ENCODE peak calls at places on chromosomes 13 and 19, in four cellular contexts. I, W, E and S are unnamed samples.

GRCh38 chr19:10037809-10038208 is 24.5 kb downstream of the RDH8 start:
- DNase-seq in I (no peak), W (no peak), E (no peak), S (no peak)

GRCh38 chr19:18587561-18587960 is 1.0 kb upstream of the REX1BD start:
- DNase-seq in E (no peak), I (no peak), W (peak; percentile 17), S (no peak)

GRCh38 chr19:51552996-51553725 is 17.9 kb upstream of the ZNF175 start:
- DNase-seq in E (peak; percentile 32), W (peak; percentile 81), I (peak; percentile 49), S (no peak)

GRCh38 chr13:47545630-47546029 is 455.4 kb downstream of the SUCLA2 start:
- DNase-seq in I (no peak), W (no peak), E (no peak), S (no peak)

GRCh38 chr19:14265285-14266036 is 59.5 kb upstream of the ADGRL1 start:
- DNase-seq in E (no peak), I (no peak), W (peak; percentile 38), S (no peak)

GRCh38 chr13:52695856-52696255 is 43.2 kb downstream of the SUGT1 start:
- DNase-seq in W (no peak), E (peak; percentile 42), I (no peak), S (peak; percentile 18)

GRCh38 chr13:95536629-95537241 is 15.8 kb upstream of the CLDN10 start:
- DNase-seq in E (no peak), I (no peak), W (no peak), S (peak; percentile 5)

GRCh38 chr19:41456342-41456918 is 13.5 kb downstream of the ERICH4 start:
- DNase-seq in E (peak; percentile 47), I (peak; percentile 48), W (no peak), S (no peak)

GRCh38 chr19:35717665-35718344 is at the start of gene KMT2B:
- DNase-seq in W (no peak), I (no peak), E (no peak), S (peak; percentile 71)

GRCh38 chr19:39372047-39372802 is 18.7 kb downstream of the PAF1 start:
- DNase-seq in I (peak; percentile 89), W (no peak), E (peak; percentile 97), S (peak; percentile 94)

GRCh38 chr19:35253316-35254286 is 4.8 kb downstream of the LSR start:
- DNase-seq in W (no peak), I (no peak), E (no peak), S (no peak)

GRCh38 chr19:38710416-38710702 is 33.9 kb downstream of the CAPN12 start:
- DNase-seq in W (no peak), I (no peak), E (no peak), S (no peak)

GRCh38 chr19:17598953-17599352 is 43.5 kb downstream of the COLGALT1 start:
- DNase-seq in W (no peak), I (no peak), E (no peak), S (no peak)

GRCh38 chr19:45049073-45049736 is 10.4 kb downstream of the CLASRP start:
- DNase-seq in I (no peak), E (no peak), W (peak; percentile 79), S (no peak)
- TF ChIP-seq CTCF in I (no peak), E (no peak), W (no peak), S (no peak)

DNA sequence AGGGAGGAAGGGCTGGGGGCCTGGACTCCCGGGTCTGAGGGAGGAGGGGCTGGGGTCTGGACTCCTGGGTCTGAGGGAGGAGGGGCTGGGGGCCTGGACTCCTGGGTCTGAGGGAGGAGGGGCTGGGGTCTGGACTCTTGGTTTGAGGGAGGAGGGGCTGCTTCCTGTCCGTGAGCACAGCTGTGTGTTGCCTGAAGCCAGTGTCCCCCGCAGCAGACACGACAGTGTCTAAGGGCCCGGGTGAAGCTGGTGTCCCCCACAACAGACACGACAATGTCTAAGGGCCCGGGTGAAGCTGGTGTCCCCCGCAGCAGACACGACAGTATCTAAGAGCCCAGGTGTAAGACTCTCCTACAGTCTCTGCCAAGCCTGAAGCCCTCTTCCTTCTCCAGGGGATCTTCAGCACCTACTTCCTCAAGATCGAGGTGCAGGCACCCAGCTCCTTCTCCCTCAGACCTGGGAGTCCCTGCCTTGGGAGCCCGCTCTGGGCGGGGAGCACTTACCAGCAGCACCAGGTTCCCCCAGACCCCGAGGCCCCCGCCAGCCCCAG is 346 bp downstream of the PTPRH start:
- DNase-seq in E (no peak), W (peak; percentile 54), I (no peak), S (no peak)
- H3K4me3 ChIP-seq in E (no peak overlapping the region), W (no peak overlapping the region), I (no peak overlapping the region), S (no peak overlapping the region)

DNA sequence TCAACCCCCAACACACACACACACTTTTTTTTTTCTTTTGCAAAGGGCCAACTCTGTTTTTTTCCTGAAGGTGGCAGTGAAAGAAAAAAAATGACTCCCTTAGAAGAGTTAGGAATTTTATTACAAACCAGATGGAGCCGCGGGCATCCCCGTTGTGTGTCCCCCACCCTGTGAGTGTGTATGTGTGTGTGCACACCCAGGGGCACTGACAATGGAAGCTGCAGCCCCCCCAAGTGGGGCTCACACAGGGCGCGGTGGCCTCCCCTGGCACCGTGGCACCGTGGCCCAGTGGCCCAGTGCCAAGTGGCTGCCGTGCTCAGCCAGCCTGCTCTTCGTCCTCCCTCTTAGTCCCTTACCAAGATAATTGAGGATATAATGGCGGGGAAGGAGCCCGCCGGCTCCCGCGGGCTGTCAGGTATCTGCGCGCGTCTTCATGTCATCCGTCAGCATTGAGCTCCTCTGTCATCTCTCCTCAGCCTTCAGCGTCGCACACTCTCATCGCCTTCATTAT is 314.1 kb downstream of the ZNF536 start:
- DNase-seq in W (no peak), E (peak; percentile 14), I (no peak), S (no peak)
- TF ChIP-seq CTCF in W (no peak), E (no peak), I (no peak), S (peak; percentile 11)

GRCh38 chr19:58511353-58512208 is at the start of gene SLC27A5:
- DNase-seq in E (no peak), W (peak; percentile 76), I (no peak), S (no peak)

GRCh38 chr19:58513213-58513693 is 1.5 kb upstream of the SLC27A5 start:
- DNase-seq in W (peak; percentile 80), E (no peak), I (no peak), S (no peak)

GRCh38 chr19:58515259-58515658 is 3.5 kb upstream of the SLC27A5 start:
- DNase-seq in W (peak; percentile 27), I (no peak), E (no peak), S (no peak)

GRCh38 chr19:58514564-58515020 is 2.8 kb upstream of the SLC27A5 start:
- DNase-seq in E (no peak), I (no peak), W (peak; percentile 60), S (no peak)

GRCh38 chr19:58513694-58514563 is 2.1 kb upstream of the SLC27A5 start:
- DNase-seq in E (peak; percentile 79), I (peak; percentile 81), W (peak; percentile 98), S (peak; percentile 20)
- H3K4me3 ChIP-seq in E (peak overlapping the region; percentile 45), I (peak overlapping the region; percentile 50), W (peak overlapping the region; percentile 53), S (peak overlapping the region; percentile 30)

GRCh38 chr19:1705367-1705766 is 47.9 kb upstream of the ONECUT3 start:
- DNase-seq in W (no peak), I (no peak), E (no peak), S (no peak)

GRCh38 chr19:1699998-1700732 is 47.8 kb upstream of the TCF3 start:
- DNase-seq in I (no peak), W (no peak), E (no peak), S (no peak)

GRCh38 chr19:1707240-1707639 is 46.1 kb upstream of the ONECUT3 start:
- DNase-seq in E (no peak), I (no peak), W (no peak), S (no peak)

GRCh38 chr19:1700733-1701663 is 48.6 kb upstream of the TCF3 start:
- DNase-seq in E (no peak), I (no peak), W (no peak), S (no peak)

DNA sequence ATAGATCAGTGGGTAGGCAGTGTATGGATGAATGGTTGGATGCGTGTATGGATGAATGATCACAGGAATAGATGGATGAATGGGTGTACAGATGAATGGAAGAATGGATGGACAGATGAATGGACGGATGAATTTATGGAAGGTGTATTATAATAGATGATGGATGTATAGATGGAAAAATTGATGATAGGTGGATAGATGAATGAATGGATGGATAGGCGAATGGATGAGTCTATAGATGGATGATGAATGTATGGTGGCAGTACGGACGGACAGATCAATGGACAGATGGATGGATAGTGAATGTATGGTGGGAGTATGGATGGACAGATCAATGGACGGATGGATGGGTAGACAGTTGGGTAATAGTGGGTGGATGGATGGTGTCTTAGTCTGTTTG is 49.0 kb upstream of the ONECUT3 start:
- DNase-seq in E (no peak), W (no peak), I (no peak), S (no peak)
- TF ChIP-seq CTCF in E (no peak), W (no peak), I (no peak), S (no peak)

GRCh38 chr19:3981736-3982681 is 3.3 kb downstream of the EEF2 start:
- DNase-seq in E (no peak), W (no peak), I (peak; percentile 8), S (no peak)

GRCh38 chr19:3981373-3981735 is 3.9 kb downstream of the EEF2 start:
- DNase-seq in E (no peak), W (no peak), I (no peak), S (no peak)

GRCh38 chr19:3983542-3983914 is 1.7 kb downstream of the EEF2 start:
- DNase-seq in W (no peak), I (no peak), E (no peak), S (no peak)

GRCh38 chr19:3983936-3984583 is 1.2 kb downstream of the EEF2 start:
- DNase-seq in W (no peak), E (peak; percentile 36), I (peak; percentile 31), S (no peak)

DNA sequence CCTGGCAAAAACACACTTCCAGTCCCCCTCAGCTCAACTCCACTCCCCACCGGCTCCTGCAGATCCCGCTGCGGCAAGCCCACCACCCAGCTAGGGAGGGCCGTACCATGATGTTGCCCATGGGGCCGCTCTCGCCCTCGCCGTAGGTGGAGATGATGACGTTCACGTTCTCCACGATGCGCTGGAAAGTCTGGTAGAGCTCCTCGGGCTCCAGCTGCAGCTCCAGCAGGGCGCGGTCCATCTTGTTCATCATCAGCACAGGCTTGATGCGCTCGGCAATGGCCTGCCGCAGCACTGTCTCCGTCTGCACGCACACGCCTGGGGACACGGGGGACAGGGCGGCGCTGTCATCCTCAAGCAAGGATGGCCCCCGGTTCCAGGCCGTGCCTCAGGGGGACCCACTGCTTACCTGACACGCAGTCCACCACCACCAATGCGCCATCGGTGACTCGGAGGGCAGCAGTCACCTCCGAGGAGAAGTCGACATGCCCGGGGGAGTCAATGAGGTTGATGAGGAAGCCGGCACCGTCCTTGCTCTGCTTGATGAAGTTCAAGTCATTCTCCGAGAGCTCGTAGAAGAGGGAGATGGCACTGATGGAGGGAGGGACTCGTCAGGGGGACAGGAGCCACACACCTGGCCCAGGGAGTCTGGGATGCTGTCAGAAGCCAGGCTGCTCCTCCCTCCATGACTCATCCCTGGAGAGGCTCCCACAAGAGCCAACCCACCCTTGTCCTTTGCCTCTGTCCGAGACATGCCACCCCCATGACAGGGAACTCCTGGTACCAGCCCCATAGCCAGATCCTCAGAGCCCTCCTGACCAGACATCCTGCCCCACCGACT is 2.3 kb downstream of the EEF2 start:
- DNase-seq in W (peak; percentile 80), E (peak; percentile 71), I (peak; percentile 23), S (no peak)
- H3K4me3 ChIP-seq in W (peak overlapping the region; percentile 77), E (peak overlapping the region; percentile 96), I (peak overlapping the region; percentile 97), S (peak overlapping the region; percentile 78)